ENCODE peak calls at places on chromosomes 2 and 18, in four cellular contexts. R is DND-41, F is GM23248, V is HCT116. L is an unnamed sample. For H3K4me1 and H3K27me3, the result is how much of the 10 kb centered on the place peaks cover.

GRCh38 chr2:69773201-69773600 is 31.3 kb downstream of the ANXA4 start:
- DNase-seq in R (no peak), F (peak), V (no peak), L (peak)

GRCh38 chr18:23887035-23887434 is 127.5 kb upstream of the TTC39C start:
- DNase-seq in R (no peak), F (no peak), V (no peak), L (peak)

GRCh38 chr2:150125708-150126107 is 361.8 kb downstream of the RND3 start:
- DNase-seq in R (no peak), F (peak), V (no peak), L (peak)

GRCh38 chr2:222817628-222818027 is 43.2 kb upstream of the ACSL3 start:
- DNase-seq in R (no peak), F (no peak), V (peak), L (no peak)

GRCh38 chr2:235595420-235596010 is 101.7 kb downstream of the AGAP1 start:
- DNase-seq in R (peak), F (peak), V (peak), L (peak)

GRCh38 chr2:5742126-5742525 is 49.9 kb downstream of the SOX11 start:
- DNase-seq in R (no peak), F (no peak), V (no peak), L (no peak)

GRCh38 chr2:142291964-142292363 is 161.1 kb upstream of the LRP1B start:
- DNase-seq in R (no peak), F (no peak), V (no peak), L (peak)

GRCh38 chr2:96987264-96987909 is 1.0 kb upstream of the FAM178B start:
- DNase-seq in R (no peak), F (no peak), V (no peak), L (no peak)

DNA sequence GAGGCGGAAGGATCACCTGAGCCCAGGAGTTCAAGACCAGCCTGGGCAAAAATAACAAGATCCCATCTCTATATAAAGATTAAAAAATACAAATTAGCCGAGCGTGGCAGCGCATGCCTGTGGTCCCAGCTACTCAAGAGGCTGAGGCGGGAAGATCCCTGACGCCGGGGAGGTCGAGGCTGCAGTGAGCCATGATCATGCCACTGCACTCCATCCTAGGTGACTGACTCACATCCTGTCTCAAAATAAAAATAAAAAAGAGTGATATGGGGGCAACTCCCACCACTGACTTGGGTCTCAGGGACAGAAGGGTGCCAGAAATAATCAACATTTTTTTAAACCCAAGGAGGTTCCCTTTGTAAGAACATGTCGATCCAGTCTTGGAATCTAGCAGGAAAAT is 37.6 kb downstream of the ZNF516 start:
- DNase-seq in R (no peak), F (no peak), V (no peak), L (no peak)
- H3K4me1 ChIP-seq in R (under half), F (under half), V (under half), L (under half)

GRCh38 chr2:15941970-15942710 is 1.8 kb downstream of the MYCN start:
- DNase-seq in R (no peak), F (peak), V (no peak), L (peak)
- TF ChIP-seq EZH2 in R (no peak), F (peak), V (no peak), L (peak)

GRCh38 chr2:120398051-120398960 is 52.4 kb downstream of the INHBB start:
- DNase-seq in R (no peak), F (peak), V (no peak), L (peak)
- H3K27me3 ChIP-seq in R (under half), F (under half), V (under half), L (under half)

GRCh38 chr2:46315103-46315890 is 18.1 kb downstream of the EPAS1 start:
- DNase-seq in R (no peak), F (peak), V (peak), L (peak)

GRCh38 chr2:46319711-46320110 is 22.5 kb downstream of the EPAS1 start:
- DNase-seq in R (no peak), F (no peak), V (no peak), L (no peak)

GRCh38 chr2:46318579-46319460 is 21.6 kb downstream of the EPAS1 start:
- DNase-seq in R (no peak), F (no peak), V (no peak), L (no peak)

GRCh38 chr2:46314065-46314835 is 17.0 kb downstream of the EPAS1 start:
- DNase-seq in R (no peak), F (no peak), V (no peak), L (no peak)

GRCh38 chr2:46317092-46317486 is 19.9 kb downstream of the EPAS1 start:
- DNase-seq in R (no peak), F (no peak), V (no peak), L (no peak)
- H3K4me1 ChIP-seq in R (under half), F (half or more), V (under half), L (half or more)

DNA sequence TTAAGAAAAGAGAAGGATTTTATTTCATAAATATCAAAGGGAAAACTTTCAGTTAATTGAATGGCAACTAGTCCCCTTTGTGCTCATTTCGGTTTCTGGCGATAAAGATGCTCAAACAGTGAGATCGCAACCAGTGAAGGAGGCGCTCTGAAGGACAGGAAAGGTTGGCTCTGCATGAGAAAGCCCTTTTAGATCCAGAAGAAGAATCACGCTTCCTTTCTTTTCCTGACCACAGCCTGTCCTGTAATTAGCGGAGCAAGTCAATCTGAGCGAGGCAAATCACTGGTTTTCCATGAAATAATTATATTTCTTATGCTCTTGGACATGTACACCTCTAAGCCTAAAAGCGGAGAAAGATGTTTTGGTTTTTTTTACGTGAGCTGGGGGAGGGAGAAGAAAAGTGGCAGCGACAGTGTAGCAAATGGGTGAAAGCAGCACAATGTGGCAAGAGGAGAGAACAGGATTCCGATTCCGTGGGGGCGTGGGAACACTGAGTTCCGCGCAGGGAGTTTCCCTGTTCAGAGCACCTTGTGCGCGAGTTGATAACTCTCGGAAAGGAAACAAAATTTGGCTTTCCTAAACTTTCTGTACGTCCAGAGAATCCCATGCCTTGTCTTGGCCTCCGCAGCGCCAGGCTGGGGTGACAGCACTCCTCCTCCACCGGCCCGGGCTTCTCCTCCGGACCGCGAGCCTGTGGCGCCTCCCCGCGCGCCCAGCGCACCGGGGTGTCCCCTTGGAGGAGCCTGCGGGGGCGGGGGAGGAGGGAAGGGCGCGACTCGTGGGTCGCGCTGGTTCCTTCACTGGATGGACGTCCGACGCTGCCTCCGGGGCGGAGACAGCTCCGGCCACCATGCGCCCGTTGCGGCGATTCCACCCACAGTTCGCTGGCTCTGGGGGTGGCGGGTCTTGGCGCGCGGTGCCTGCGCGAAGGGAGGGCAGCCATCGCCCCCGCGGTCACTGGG is 620 bp upstream of the SLC9A2 start:
- DNase-seq in R (no peak), F (peak), V (peak), L (peak)
- TF ChIP-seq EZH2 in R (no peak), F (no peak), V (no peak), L (no peak)

L was measured in mammary epithelial cell.